ENCODE peak calls at places on chromosomes 4 and X, in five cellular contexts. One of them, this sample, is unnamed.

GRCh38 chr4:114398386-114398785 is 200.2 kb upstream of the UGT8 start:
- DNase-seq in HCT116: no peak
- DNase-seq in CD8-positive, alpha-beta memory T cell: no peak
- DNase-seq in T47D: no peak
- DNase-seq in stimulated activated CD8-positive, alpha-beta memory T cell treated with anti-CD3 and anti-CD28 coated beads, Interleukin-7, amount 100 ng/mL, for 1 hour: no peak
- DNase-seq in this sample: no peak

GRCh38 chr4:81807927-81808672 is 336.4 kb upstream of the RASGEF1B start:
- DNase-seq in HCT116: no peak
- DNase-seq in CD8-positive, alpha-beta memory T cell: no peak
- DNase-seq in T47D: peak
- DNase-seq in stimulated activated CD8-positive, alpha-beta memory T cell treated with anti-CD3 and anti-CD28 coated beads, Interleukin-7, amount 100 ng/mL, for 1 hour: no peak
- DNase-seq in this sample: no peak

GRCh38 chr4:168993724-168994510 is 16.1 kb downstream of the CBR4 start:
- DNase-seq in HCT116: no peak
- DNase-seq in CD8-positive, alpha-beta memory T cell: no peak
- DNase-seq in T47D: no peak
- DNase-seq in stimulated activated CD8-positive, alpha-beta memory T cell treated with anti-CD3 and anti-CD28 coated beads, Interleukin-7, amount 100 ng/mL, for 1 hour: no peak
- DNase-seq in this sample: peak

GRCh38 chr4:105967058-105967658 is 71.9 kb downstream of the NPNT start:
- DNase-seq in HCT116: no peak
- DNase-seq in CD8-positive, alpha-beta memory T cell: no peak
- DNase-seq in T47D: peak
- DNase-seq in stimulated activated CD8-positive, alpha-beta memory T cell treated with anti-CD3 and anti-CD28 coated beads, Interleukin-7, amount 100 ng/mL, for 1 hour: no peak
- DNase-seq in this sample: no peak

GRCh38 chr4:138891610-138892009 is 124.0 kb upstream of the NOCT start:
- DNase-seq in HCT116: no peak
- DNase-seq in CD8-positive, alpha-beta memory T cell: no peak
- DNase-seq in T47D: no peak
- DNase-seq in stimulated activated CD8-positive, alpha-beta memory T cell treated with anti-CD3 and anti-CD28 coated beads, Interleukin-7, amount 100 ng/mL, for 1 hour: no peak
- DNase-seq in this sample: no peak

GRCh38 chr4:89434364-89434988 is 126.9 kb upstream of the GPRIN3 start:
- DNase-seq in HCT116: peak
- DNase-seq in CD8-positive, alpha-beta memory T cell: no peak
- DNase-seq in T47D: peak
- DNase-seq in stimulated activated CD8-positive, alpha-beta memory T cell treated with anti-CD3 and anti-CD28 coated beads, Interleukin-7, amount 100 ng/mL, for 1 hour: no peak
- DNase-seq in this sample: peak

GRCh38 chr4:57091657-57092162 is 18.5 kb downstream of the IGFBP7 start:
- DNase-seq in HCT116: no peak
- DNase-seq in CD8-positive, alpha-beta memory T cell: no peak
- DNase-seq in T47D: no peak
- DNase-seq in stimulated activated CD8-positive, alpha-beta memory T cell treated with anti-CD3 and anti-CD28 coated beads, Interleukin-7, amount 100 ng/mL, for 1 hour: no peak
- DNase-seq in this sample: no peak

GRCh38 chrX:149570668-149571067 is 16.6 kb downstream of the MAGEA9B start:
- DNase-seq in HCT116: no peak
- DNase-seq in CD8-positive, alpha-beta memory T cell: no peak
- DNase-seq in T47D: peak
- DNase-seq in stimulated activated CD8-positive, alpha-beta memory T cell treated with anti-CD3 and anti-CD28 coated beads, Interleukin-7, amount 100 ng/mL, for 1 hour: no peak
- DNase-seq in this sample: no peak

GRCh38 chrX:115531818-115532403 is 29.1 kb upstream of the PLS3 start:
- DNase-seq in HCT116: no peak
- DNase-seq in CD8-positive, alpha-beta memory T cell: no peak
- DNase-seq in T47D: no peak
- DNase-seq in stimulated activated CD8-positive, alpha-beta memory T cell treated with anti-CD3 and anti-CD28 coated beads, Interleukin-7, amount 100 ng/mL, for 1 hour: no peak
- DNase-seq in this sample: no peak

GRCh38 chr4:88794087-88794486 is 96.5 kb upstream of the NAP1L5 start:
- DNase-seq in HCT116: no peak
- DNase-seq in CD8-positive, alpha-beta memory T cell: no peak
- DNase-seq in T47D: no peak
- DNase-seq in stimulated activated CD8-positive, alpha-beta memory T cell treated with anti-CD3 and anti-CD28 coated beads, Interleukin-7, amount 100 ng/mL, for 1 hour: no peak
- DNase-seq in this sample: no peak

GRCh38 chr4:6582889-6583504 is 8.0 kb downstream of the MAN2B2 start:
- DNase-seq in HCT116: peak
- DNase-seq in CD8-positive, alpha-beta memory T cell: no peak
- DNase-seq in T47D: peak
- DNase-seq in stimulated activated CD8-positive, alpha-beta memory T cell treated with anti-CD3 and anti-CD28 coated beads, Interleukin-7, amount 100 ng/mL, for 1 hour: no peak
- DNase-seq in this sample: peak

GRCh38 chr4:110347805-110348204 is 128.2 kb upstream of the ENPEP start:
- DNase-seq in HCT116: no peak
- DNase-seq in CD8-positive, alpha-beta memory T cell: no peak
- DNase-seq in T47D: no peak
- DNase-seq in stimulated activated CD8-positive, alpha-beta memory T cell treated with anti-CD3 and anti-CD28 coated beads, Interleukin-7, amount 100 ng/mL, for 1 hour: no peak
- DNase-seq in this sample: no peak

GRCh38 chrX:129833153-129834004 is 10.3 kb downstream of the ZDHHC9 start:
- DNase-seq in HCT116: no peak
- DNase-seq in CD8-positive, alpha-beta memory T cell: no peak
- DNase-seq in T47D: no peak
- DNase-seq in stimulated activated CD8-positive, alpha-beta memory T cell treated with anti-CD3 and anti-CD28 coated beads, Interleukin-7, amount 100 ng/mL, for 1 hour: no peak
- DNase-seq in this sample: no peak

GRCh38 chrX:111288841-111289240 is 18.6 kb upstream of the CAPN6 start:
- DNase-seq in HCT116: no peak
- DNase-seq in CD8-positive, alpha-beta memory T cell: no peak
- DNase-seq in T47D: no peak
- DNase-seq in stimulated activated CD8-positive, alpha-beta memory T cell treated with anti-CD3 and anti-CD28 coated beads, Interleukin-7, amount 100 ng/mL, for 1 hour: no peak
- DNase-seq in this sample: no peak

GRCh38 chrX:68186552-68187262 is 246.6 kb downstream of the OPHN1 start:
- DNase-seq in HCT116: no peak
- DNase-seq in CD8-positive, alpha-beta memory T cell: no peak
- DNase-seq in T47D: no peak
- DNase-seq in stimulated activated CD8-positive, alpha-beta memory T cell treated with anti-CD3 and anti-CD28 coated beads, Interleukin-7, amount 100 ng/mL, for 1 hour: no peak
- DNase-seq in this sample: no peak

GRCh38 chr4:182206266-182206665 is 36.9 kb upstream of the TENM3 start:
- DNase-seq in HCT116: no peak
- DNase-seq in CD8-positive, alpha-beta memory T cell: no peak
- DNase-seq in T47D: no peak
- DNase-seq in stimulated activated CD8-positive, alpha-beta memory T cell treated with anti-CD3 and anti-CD28 coated beads, Interleukin-7, amount 100 ng/mL, for 1 hour: no peak
- DNase-seq in this sample: no peak

This sample was measured in osteoblast.